ENCODE peak calls at places on chromosome X, in four cellular contexts. R, U, N and I are unnamed samples.

GRCh38 chrX:2451456-2452316 is 49.1 kb downstream of the DHRSX start:
- DNase-seq in R (peak; percentile 79), U (peak; percentile 37), N (no peak), I (peak; percentile 64)

GRCh38 chrX:71103110-71103983 is 3.2 kb downstream of the CXorf65 start:
- DNase-seq in R (no peak), U (no peak), N (peak; percentile 15), I (no peak)

GRCh38 chrX:151871244-151871643 is 41.4 kb upstream of the MAGEA4 start:
- DNase-seq in R (peak; percentile 92), U (no peak), N (no peak), I (peak; percentile 91)

GRCh38 chrX:111352424-111352823 is 59.6 kb downstream of the DCX start:
- DNase-seq in R (peak; percentile 15), U (no peak), N (no peak), I (peak; percentile 78)

GRCh38 chrX:78321809-78322208 is 5.6 kb downstream of the CYSLTR1 start:
- DNase-seq in R (no peak), U (no peak), N (peak; percentile 38), I (no peak)

GRCh38 chrX:53683556-53684414 is 2.7 kb downstream of the HUWE1 start:
- DNase-seq in R (peak; percentile 98), U (peak; percentile 97), N (peak; percentile 87), I (peak; percentile 98)

GRCh38 chrX:23643020-23643419 is 24.3 kb upstream of the PRDX4 start:
- DNase-seq in R (no peak), U (no peak), N (no peak), I (no peak)

GRCh38 chrX:8815460-8816065 is 14.4 kb upstream of the FAM9A start:
- DNase-seq in R (peak; percentile 55), U (no peak), N (peak; percentile 0), I (peak; percentile 37)

GRCh38 chrX:52574416-52575275 is 57.8 kb upstream of the XAGE1B start:
- DNase-seq in R (peak; percentile 75), U (no peak), N (no peak), I (peak; percentile 60)

GRCh38 chrX:75230296-75230695 is 43.6 kb upstream of the UPRT start:
- DNase-seq in R (no peak), U (no peak), N (no peak), I (no peak)

GRCh38 chrX:35890699-35891098 is 28.8 kb upstream of the CFAP47 start:
- DNase-seq in R (peak; percentile 58), U (no peak), N (no peak), I (peak; percentile 28)